ENCODE peak calls at places on chromosomes 7 and 10, in five cellular contexts. One of them, this sample, is unnamed.

GRCh38 chr7:4128161-4128560 is 553.9 kb upstream of the FOXK1 start:
- DNase-seq in iPS DF 19.7: no peak
- DNase-seq in NCI-H345: no peak
- DNase-seq in SW480: no peak
- DNase-seq in EL: no peak
- DNase-seq in this sample: no peak

GRCh38 chr7:18064242-18064838 is 36.7 kb upstream of the PRPS1L1 start:
- DNase-seq in SW480: peak; percentile 32
- DNase-seq in NCI-H345: no peak
- DNase-seq in iPS DF 19.7: no peak
- DNase-seq in EL: peak; percentile 36
- DNase-seq in this sample: no peak

GRCh38 chr10:100529473-100530298 is at the start of gene NDUFB8:
- DNase-seq in EL: peak; percentile 89
- DNase-seq in iPS DF 19.7: no peak
- DNase-seq in SW480: peak; percentile 33
- DNase-seq in NCI-H345: peak; percentile 82
- DNase-seq in this sample: peak; percentile 76

GRCh38 chr10:129741978-129742741 is 221.9 kb downstream of the EBF3 start:
- DNase-seq in EL: no peak
- DNase-seq in iPS DF 19.7: no peak
- DNase-seq in NCI-H345: no peak
- DNase-seq in SW480: no peak
- DNase-seq in this sample: no peak

GRCh38 chr10:191703-192518 is 56.7 kb downstream of the ZMYND11 start:
- DNase-seq in iPS DF 19.7: no peak
- DNase-seq in EL: peak; percentile 41
- DNase-seq in NCI-H345: no peak
- DNase-seq in SW480: no peak
- DNase-seq in this sample: no peak

GRCh38 chr7:123209786-123210185 is 10.0 kb upstream of the SLC13A1 start:
- DNase-seq in SW480: no peak
- DNase-seq in NCI-H345: no peak
- DNase-seq in iPS DF 19.7: no peak
- DNase-seq in EL: no peak
- DNase-seq in this sample: no peak

GRCh38 chr7:8147004-8147403 is 115.0 kb downstream of the ICA1 start:
- DNase-seq in NCI-H345: peak; percentile 80
- DNase-seq in SW480: no peak
- DNase-seq in EL: no peak
- DNase-seq in iPS DF 19.7: peak; percentile 33
- DNase-seq in this sample: no peak

GRCh38 chr7:70573202-70573810 is 558.6 kb upstream of the GALNT17 start:
- DNase-seq in iPS DF 19.7: no peak
- DNase-seq in EL: no peak
- DNase-seq in NCI-H345: no peak
- DNase-seq in SW480: no peak
- DNase-seq in this sample: no peak

GRCh38 chr10:108249940-108250339 is 1085.4 kb upstream of the SORCS1 start:
- DNase-seq in NCI-H345: no peak
- DNase-seq in EL: no peak
- DNase-seq in iPS DF 19.7: no peak
- DNase-seq in SW480: no peak
- DNase-seq in this sample: no peak

GRCh38 chr10:100238429-100238828 is 9.0 kb upstream of the CHUK start:
- DNase-seq in iPS DF 19.7: no peak
- DNase-seq in EL: no peak
- DNase-seq in SW480: no peak
- DNase-seq in NCI-H345: no peak
- DNase-seq in this sample: no peak

GRCh38 chr10:74035324-74035723 is 37.4 kb downstream of the VCL start:
- DNase-seq in SW480: no peak
- DNase-seq in NCI-H345: no peak
- DNase-seq in EL: peak; percentile 51
- DNase-seq in iPS DF 19.7: no peak
- DNase-seq in this sample: no peak

GRCh38 chr7:98703916-98704315 is 86.8 kb downstream of the NPTX2 start:
- DNase-seq in SW480: no peak
- DNase-seq in NCI-H345: no peak
- DNase-seq in EL: no peak
- DNase-seq in iPS DF 19.7: no peak
- DNase-seq in this sample: no peak

GRCh38 chr7:157495594-157495993 is 158.8 kb downstream of the DNAJB6 start:
- DNase-seq in SW480: no peak
- DNase-seq in EL: no peak
- DNase-seq in NCI-H345: no peak
- DNase-seq in iPS DF 19.7: no peak
- DNase-seq in this sample: no peak

GRCh38 chr7:141144921-141145629 is 71.2 kb downstream of the TMEM178B start:
- DNase-seq in EL: peak; percentile 77
- DNase-seq in SW480: no peak
- DNase-seq in NCI-H345: no peak
- DNase-seq in iPS DF 19.7: no peak
- DNase-seq in this sample: no peak

GRCh38 chr7:120805636-120806388 is 52.1 kb downstream of the TSPAN12 start:
- DNase-seq in SW480: peak; percentile 59
- DNase-seq in EL: peak; percentile 56
- DNase-seq in iPS DF 19.7: no peak
- DNase-seq in NCI-H345: peak; percentile 66
- DNase-seq in this sample: peak; percentile 54

GRCh38 chr10:127343831-127344230 is 147.4 kb upstream of the INSYN2A start:
- DNase-seq in EL: no peak
- DNase-seq in iPS DF 19.7: no peak
- DNase-seq in SW480: no peak
- DNase-seq in NCI-H345: no peak
- DNase-seq in this sample: no peak

GRCh38 chr10:132153616-132154217 is 33.0 kb upstream of the DPYSL4 start:
- DNase-seq in SW480: no peak
- DNase-seq in iPS DF 19.7: no peak
- DNase-seq in NCI-H345: no peak
- DNase-seq in EL: no peak
- DNase-seq in this sample: no peak

GRCh38 chr7:134834689-134835462 is 55.4 kb downstream of the CALD1 start:
- DNase-seq in EL: peak; percentile 82
- DNase-seq in SW480: peak; percentile 1
- DNase-seq in iPS DF 19.7: no peak
- DNase-seq in NCI-H345: no peak
- DNase-seq in this sample: no peak

GRCh38 chr10:93166116-93166515 is 92.4 kb downstream of the CYP26A1 start:
- DNase-seq in iPS DF 19.7: no peak
- DNase-seq in EL: no peak
- DNase-seq in NCI-H345: no peak
- DNase-seq in SW480: no peak
- DNase-seq in this sample: no peak

GRCh38 chr7:85681241-85681640 is 494.4 kb upstream of the SEMA3D start:
- DNase-seq in SW480: no peak
- DNase-seq in EL: no peak
- DNase-seq in NCI-H345: no peak
- DNase-seq in iPS DF 19.7: no peak
- DNase-seq in this sample: no peak

GRCh38 chr10:20202337-20202736 is 386.1 kb downstream of the PLXDC2 start:
- DNase-seq in SW480: no peak
- DNase-seq in iPS DF 19.7: no peak
- DNase-seq in EL: no peak
- DNase-seq in NCI-H345: no peak
- DNase-seq in this sample: no peak

GRCh38 chr10:130357226-130357625 is 221.0 kb downstream of the GLRX3 start:
- DNase-seq in SW480: no peak
- DNase-seq in EL: no peak
- DNase-seq in iPS DF 19.7: no peak
- DNase-seq in NCI-H345: no peak
- DNase-seq in this sample: no peak

GRCh38 chr10:100969175-100970075 is at the start of gene SEMA4G:
- DNase-seq in EL: peak; percentile 26
- DNase-seq in NCI-H345: peak; percentile 53
- DNase-seq in iPS DF 19.7: no peak
- DNase-seq in SW480: peak; percentile 34
- DNase-seq in this sample: peak; percentile 25

GRCh38 chr7:77696643-77697534 is 630 bp downstream of the RSBN1L start:
- DNase-seq in iPS DF 19.7: no peak
- DNase-seq in NCI-H345: peak; percentile 68
- DNase-seq in SW480: peak; percentile 83
- DNase-seq in EL: peak; percentile 61
- DNase-seq in this sample: no peak

GRCh38 chr10:36446873-36447272 is 678.5 kb upstream of the ANKRD30A start:
- DNase-seq in SW480: no peak
- DNase-seq in EL: no peak
- DNase-seq in NCI-H345: peak; percentile 73
- DNase-seq in iPS DF 19.7: no peak
- DNase-seq in this sample: no peak

GRCh38 chr10:124577651-124578050 is 116.0 kb downstream of the LHPP start:
- DNase-seq in SW480: no peak
- DNase-seq in EL: no peak
- DNase-seq in iPS DF 19.7: no peak
- DNase-seq in NCI-H345: no peak
- DNase-seq in this sample: no peak

GRCh38 chr10:79274279-79275104 is 72.8 kb upstream of the PPIF start:
- DNase-seq in iPS DF 19.7: no peak
- DNase-seq in SW480: peak; percentile 49
- DNase-seq in NCI-H345: no peak
- DNase-seq in EL: no peak
- DNase-seq in this sample: no peak

GRCh38 chr10:129605986-129606518 is 139.0 kb downstream of the MGMT start:
- DNase-seq in SW480: no peak
- DNase-seq in iPS DF 19.7: no peak
- DNase-seq in EL: no peak
- DNase-seq in NCI-H345: peak; percentile 13
- DNase-seq in this sample: no peak

GRCh38 chr7:86926732-86927131 is 132.7 kb downstream of the ELAPOR2 start:
- DNase-seq in EL: peak; percentile 34
- DNase-seq in iPS DF 19.7: no peak
- DNase-seq in SW480: peak; percentile 82
- DNase-seq in NCI-H345: peak; percentile 39
- DNase-seq in this sample: peak; percentile 52

GRCh38 chr7:158811894-158812293 is 17.4 kb downstream of the ESYT2 start:
- DNase-seq in SW480: no peak
- DNase-seq in NCI-H345: no peak
- DNase-seq in iPS DF 19.7: no peak
- DNase-seq in EL: no peak
- DNase-seq in this sample: no peak

GRCh38 chr10:13633689-13634088 is 46.9 kb downstream of the PRPF18 start:
- DNase-seq in SW480: no peak
- DNase-seq in NCI-H345: no peak
- DNase-seq in EL: no peak
- DNase-seq in iPS DF 19.7: no peak
- DNase-seq in this sample: no peak

GRCh38 chr10:47361293-47361692 is 13.1 kb downstream of the RBP3 start:
- DNase-seq in EL: peak; percentile 38
- DNase-seq in iPS DF 19.7: peak; percentile 35
- DNase-seq in NCI-H345: peak; percentile 21
- DNase-seq in SW480: no peak
- DNase-seq in this sample: peak; percentile 21

GRCh38 chr7:81233208-81233940 is 314.5 kb upstream of the SEMA3C start:
- DNase-seq in EL: no peak
- DNase-seq in iPS DF 19.7: no peak
- DNase-seq in SW480: no peak
- DNase-seq in NCI-H345: no peak
- DNase-seq in this sample: no peak

GRCh38 chr10:21125471-21126228 is 228.5 kb upstream of the NEBL start:
- DNase-seq in EL: no peak
- DNase-seq in iPS DF 19.7: no peak
- DNase-seq in SW480: no peak
- DNase-seq in NCI-H345: no peak
- DNase-seq in this sample: no peak

GRCh38 chr7:74604326-74605020 is 53.0 kb upstream of the GTF2I start:
- DNase-seq in SW480: no peak
- DNase-seq in iPS DF 19.7: no peak
- DNase-seq in EL: no peak
- DNase-seq in NCI-H345: no peak
- DNase-seq in this sample: no peak